ENCODE peak calls at places on chromosomes 7 and 10, in eight cellular contexts. X is HCT116, D is SK-N-SH, R is MM.1S, S is neural progenitor cell, G is GM23338, A is hepatocyte, W is PC-3. N is an unnamed sample.

GRCh38 chr7:73504017-73504416 is 18.1 kb downstream of the BAZ1B start:
- DNase-seq in X (no peak), D (peak; percentile 55), R (no peak), S (no peak), G (no peak), A (no peak), W (no peak), N (no peak)

GRCh38 chr7:120741371-120742042 is 116.4 kb downstream of the TSPAN12 start:
- DNase-seq in X (no peak), D (no peak), R (no peak), S (no peak), G (no peak), A (no peak), W (no peak), N (no peak)

GRCh38 chr7:44985033-44985695 is 6.3 kb upstream of the MYO1G start:
- DNase-seq in X (no peak), D (peak; percentile 33), R (no peak), S (peak; percentile 33), G (no peak), A (no peak), W (no peak), N (no peak)

GRCh38 chr7:78038465-78039080 is 240.0 kb downstream of the PHTF2 start:
- DNase-seq in X (no peak), D (no peak), R (no peak), S (no peak), G (peak; percentile 48), A (no peak), W (no peak), N (no peak)

GRCh38 chr10:78772083-78772482 is 296.7 kb upstream of the ZMIZ1 start:
- DNase-seq in X (no peak), D (no peak), R (no peak), S (no peak), G (no peak), A (no peak), W (no peak), N (no peak)

GRCh38 chr7:157357129-157358040 is 20.6 kb downstream of the DNAJB6 start:
- DNase-seq in X (no peak), D (no peak), R (no peak), S (no peak), G (no peak), A (no peak), W (no peak), N (no peak)

GRCh38 chr7:102468416-102469350 is 3.9 kb downstream of the LRWD1 start:
- DNase-seq in X (no peak), D (no peak), R (peak; percentile 2), S (no peak), G (no peak), A (peak; percentile 4), W (no peak), N (no peak)

GRCh38 chr10:70118196-70118595 is 14.4 kb downstream of the AIFM2 start:
- DNase-seq in X (no peak), D (no peak), R (no peak), S (no peak), G (no peak), A (no peak), W (no peak), N (no peak)

GRCh38 chr7:144738708-144739314 is 97.0 kb downstream of the TPK1 start:
- DNase-seq in X (peak; percentile 18), D (peak; percentile 15), R (peak; percentile 68), S (peak; percentile 38), G (peak; percentile 45), A (peak; percentile 43), W (peak; percentile 52), N (peak; percentile 60)

GRCh38 chr7:43511029-43511428 is 71.9 kb upstream of the STK17A start:
- DNase-seq in X (no peak), D (no peak), R (no peak), S (peak; percentile 21), G (peak; percentile 75), A (no peak), W (peak; percentile 15), N (no peak)

GRCh38 chr10:12419279-12419847 is 70.0 kb downstream of the CAMK1D start:
- DNase-seq in X (peak; percentile 79), D (no peak), R (no peak), S (no peak), G (no peak), A (peak; percentile 73), W (peak; percentile 88), N (no peak)

GRCh38 chr10:61359452-61359851 is 93.7 kb downstream of the TMEM26 start:
- DNase-seq in X (no peak), D (no peak), R (no peak), S (no peak), G (no peak), A (no peak), W (no peak), N (no peak)

GRCh38 chr7:37395618-37396259 is 52.9 kb downstream of the ELMO1 start:
- DNase-seq in X (no peak), D (no peak), R (peak; percentile 31), S (no peak), G (no peak), A (no peak), W (no peak), N (no peak)

GRCh38 chr10:98299341-98299740 is 31.3 kb upstream of the LOXL4 start:
- DNase-seq in X (no peak), D (no peak), R (no peak), S (peak; percentile 70), G (peak; percentile 74), A (peak; percentile 31), W (no peak), N (no peak)

GRCh38 chr10:47164800-47165128 is 135.2 kb upstream of the GDF10 start:
- DNase-seq in X (no peak), D (no peak), R (no peak), S (no peak), G (no peak), A (no peak), W (peak; percentile 50), N (no peak)

GRCh38 chr7:108497082-108497725 is 28.7 kb downstream of the PNPLA8 start:
- DNase-seq in X (peak; percentile 40), D (peak; percentile 66), R (peak; percentile 72), S (peak; percentile 62), G (peak; percentile 75), A (peak; percentile 54), W (peak; percentile 74), N (peak; percentile 77)

GRCh38 chr7:100567751-100568175 is 5.9 kb downstream of the SAP25 start:
- DNase-seq in X (no peak), D (peak; percentile 29), R (no peak), S (no peak), G (peak; percentile 46), A (no peak), W (no peak), N (no peak)

GRCh38 chr10:102068216-102068615 is 3.1 kb downstream of the HPS6 start:
- DNase-seq in X (no peak), D (no peak), R (no peak), S (no peak), G (no peak), A (peak; percentile 41), W (no peak), N (no peak)

GRCh38 chr10:97861351-97861750 is 11.7 kb downstream of the GOLGA7B start:
- DNase-seq in X (no peak), D (peak; percentile 47), R (no peak), S (no peak), G (no peak), A (peak; percentile 55), W (peak; percentile 77), N (no peak)

GRCh38 chr7:26153246-26153822 is 1.3 kb downstream of the NFE2L3 start:
- DNase-seq in X (no peak), D (no peak), R (peak; percentile 22), S (peak; percentile 18), G (peak; percentile 69), A (no peak), W (peak; percentile 50), N (peak; percentile 21)

GRCh38 chr7:79319369-79319768 is 134.1 kb downstream of the MAGI2 start:
- DNase-seq in X (no peak), D (no peak), R (no peak), S (no peak), G (no peak), A (no peak), W (no peak), N (no peak)

GRCh38 chr10:32650246-32650655 is 204.3 kb downstream of the CCDC7 start:
- DNase-seq in X (no peak), D (no peak), R (no peak), S (no peak), G (peak; percentile 2), A (no peak), W (peak; percentile 28), N (no peak)

DNA sequence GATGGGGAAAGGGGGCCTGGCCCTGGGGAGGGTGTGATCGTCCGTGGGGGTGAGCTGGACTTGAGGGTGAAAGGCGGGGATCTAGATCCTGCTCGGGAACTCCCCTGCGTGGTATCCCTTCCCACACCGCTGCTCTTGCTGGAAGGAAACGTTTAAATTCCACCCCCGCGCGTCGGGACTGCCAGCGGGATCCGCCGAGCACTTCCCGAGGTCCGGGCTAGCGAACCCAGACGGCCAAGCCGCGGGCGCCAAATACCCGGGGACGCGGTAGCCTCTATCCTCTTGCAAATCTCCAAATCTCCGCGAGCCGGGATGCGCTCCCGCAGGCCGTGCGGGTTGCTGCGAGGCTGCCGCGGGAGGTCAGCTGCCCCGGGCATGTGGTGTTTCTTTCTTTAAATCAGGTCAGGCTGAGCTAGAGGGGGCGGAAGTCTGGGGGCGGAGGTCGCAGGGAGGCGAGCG is 904 bp downstream of the NPTX2 start:
- DNase-seq in X (no peak), D (peak; percentile 73), R (no peak), S (peak; percentile 63), G (peak; percentile 49), A (no peak), W (no peak), N (no peak)
- H2AFZ ChIP-seq in X (no peak overlapping the region), D (no peak overlapping the region), R (no peak overlapping the region), S (no peak overlapping the region), G (peak overlapping the region; percentile 28), A (no peak overlapping the region), W (no peak overlapping the region), N (no peak overlapping the region)

GRCh38 chr7:34036069-34036920 is 131.0 kb downstream of the BMPER start:
- DNase-seq in X (peak; percentile 61), D (no peak), R (no peak), S (no peak), G (no peak), A (peak; percentile 75), W (no peak), N (no peak)
- TF ChIP-seq EZH2phosphoT487 in X (no peak), D (no peak), R (no peak), S (no peak), G (no peak), A (no peak), W (no peak), N (no peak)

GRCh38 chr10:112988839-112989406 is 38.9 kb downstream of the TCF7L2 start:
- DNase-seq in X (no peak), D (no peak), R (no peak), S (no peak), G (peak; percentile 55), A (no peak), W (no peak), N (no peak)
- TF ChIP-seq CTCF in X (no peak), D (no peak), R (no peak), S (no peak), G (no peak), A (no peak), W (no peak), N (no peak)

GRCh38 chr10:73088304-73088703 is 8.4 kb downstream of the P4HA1 start:
- DNase-seq in X (no peak), D (no peak), R (no peak), S (no peak), G (no peak), A (no peak), W (peak; percentile 28), N (no peak)

GRCh38 chr10:73083234-73083633 is 13.4 kb downstream of the P4HA1 start:
- DNase-seq in X (no peak), D (no peak), R (no peak), S (no peak), G (no peak), A (no peak), W (no peak), N (no peak)

GRCh38 chr10:73084209-73084608 is 12.5 kb downstream of the P4HA1 start:
- DNase-seq in X (no peak), D (no peak), R (no peak), S (no peak), G (no peak), A (no peak), W (no peak), N (no peak)

GRCh38 chr10:73086816-73087215 is 9.8 kb downstream of the P4HA1 start:
- DNase-seq in X (no peak), D (no peak), R (no peak), S (no peak), G (no peak), A (no peak), W (peak; percentile 64), N (no peak)
- H2AFZ ChIP-seq in X (no peak overlapping the region), D (no peak overlapping the region), R (no peak overlapping the region), S (no peak overlapping the region), G (no peak overlapping the region), A (no peak overlapping the region), W (no peak overlapping the region), N (no peak overlapping the region)